ENCODE peak calls at places on chromosomes 3 and 15, in five cellular contexts. One of them, this sample, is unnamed. For H3K36me3, the result is how much of the 10 kb centered on the place peaks cover.

GRCh38 chr3:41328916-41329315 is 129.6 kb downstream of the CTNNB1 start:
- DNase-seq in colonic mucosa: no peak
- DNase-seq in mucosa of descending colon: no peak
- DNase-seq in ovary: no peak
- DNase-seq in GM23338: no peak
- DNase-seq in this sample: no peak

GRCh38 chr15:57551717-57552677 is 39.7 kb upstream of the MYZAP start:
- DNase-seq in colonic mucosa: no peak
- DNase-seq in mucosa of descending colon: no peak
- DNase-seq in ovary: no peak
- DNase-seq in GM23338: peak
- DNase-seq in this sample: no peak

GRCh38 chr3:138946554-138947302 is at the start of the genes FOXL2 and FOXL2NB:
- DNase-seq in colonic mucosa: no peak
- DNase-seq in mucosa of descending colon: no peak
- DNase-seq in ovary: peak
- DNase-seq in GM23338: peak
- DNase-seq in this sample: no peak

GRCh38 chr3:43309372-43310305 is 23.3 kb downstream of the SNRK start:
- DNase-seq in colonic mucosa: no peak
- DNase-seq in mucosa of descending colon: no peak
- DNase-seq in ovary: no peak
- DNase-seq in GM23338: no peak
- DNase-seq in this sample: no peak

GRCh38 chr3:102536479-102536878 is 101.7 kb downstream of the ZPLD1 start:
- DNase-seq in colonic mucosa: no peak
- DNase-seq in mucosa of descending colon: no peak
- DNase-seq in ovary: no peak
- DNase-seq in GM23338: peak
- DNase-seq in this sample: peak

GRCh38 chr15:37019479-37020433 is 80.6 kb downstream of the MEIS2 start:
- DNase-seq in colonic mucosa: no peak
- DNase-seq in mucosa of descending colon: no peak
- DNase-seq in ovary: peak
- DNase-seq in GM23338: no peak
- DNase-seq in this sample: no peak

GRCh38 chr3:8460815-8461482 is 40.7 kb upstream of the LMCD1 start:
- DNase-seq in colonic mucosa: no peak
- DNase-seq in mucosa of descending colon: no peak
- DNase-seq in ovary: no peak
- DNase-seq in GM23338: no peak
- DNase-seq in this sample: no peak

GRCh38 chr3:61938878-61939549 is 377.6 kb downstream of the PTPRG start:
- DNase-seq in colonic mucosa: no peak
- DNase-seq in mucosa of descending colon: no peak
- DNase-seq in ovary: no peak
- DNase-seq in GM23338: no peak
- DNase-seq in this sample: no peak

GRCh38 chr3:117171124-117171523 is 461.5 kb downstream of the TUSC7 start:
- DNase-seq in colonic mucosa: no peak
- DNase-seq in mucosa of descending colon: no peak
- DNase-seq in ovary: no peak
- DNase-seq in GM23338: no peak
- DNase-seq in this sample: no peak

GRCh38 chr15:57421110-57421509 is 44.8 kb downstream of the CGNL1 start:
- DNase-seq in colonic mucosa: no peak
- DNase-seq in mucosa of descending colon: no peak
- DNase-seq in ovary: no peak
- DNase-seq in GM23338: no peak
- DNase-seq in this sample: no peak

GRCh38 chr3:157059181-157059580 is 100.8 kb downstream of the CCNL1 start:
- DNase-seq in colonic mucosa: no peak
- DNase-seq in mucosa of descending colon: no peak
- DNase-seq in ovary: no peak
- DNase-seq in GM23338: no peak
- DNase-seq in this sample: no peak

GRCh38 chr15:90449206-90449735 is 61.2 kb downstream of the IQGAP1 start:
- DNase-seq in colonic mucosa: no peak
- DNase-seq in mucosa of descending colon: no peak
- DNase-seq in ovary: no peak
- DNase-seq in GM23338: no peak
- DNase-seq in this sample: no peak
- H3K36me3 ChIP-seq in colonic mucosa: under half
- H3K36me3 ChIP-seq in mucosa of descending colon: under half
- H3K36me3 ChIP-seq in ovary: under half
- H3K36me3 ChIP-seq in GM23338: under half
- H3K36me3 ChIP-seq in this sample: under half

DNA sequence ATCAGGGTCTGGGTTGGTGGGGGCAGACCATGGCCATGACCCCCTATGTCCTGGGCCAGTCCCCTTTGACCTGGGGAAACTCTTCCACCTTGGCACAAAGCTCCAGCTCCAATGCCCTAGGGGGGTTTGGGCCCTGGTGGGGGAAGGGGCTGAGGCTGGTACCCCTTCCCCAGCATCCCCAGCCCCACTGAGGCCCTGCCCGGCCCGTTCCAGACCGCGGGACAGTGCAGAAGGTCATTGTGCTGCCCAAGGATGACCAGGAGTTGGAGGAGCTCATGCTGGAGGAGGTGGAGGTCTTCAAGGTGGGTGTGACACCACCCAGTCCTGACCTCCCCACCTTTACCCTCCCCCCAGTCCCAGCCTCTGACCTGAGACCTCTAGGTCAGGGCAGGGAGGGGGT is 6.2 kb upstream of the GNAT1 start:
- DNase-seq in colonic mucosa: no peak
- DNase-seq in mucosa of descending colon: no peak
- DNase-seq in ovary: no peak
- DNase-seq in GM23338: no peak
- DNase-seq in this sample: no peak
- H3K36me3 ChIP-seq in colonic mucosa: under half
- H3K36me3 ChIP-seq in mucosa of descending colon: under half
- H3K36me3 ChIP-seq in ovary: under half
- H3K36me3 ChIP-seq in GM23338: under half
- H3K36me3 ChIP-seq in this sample: under half

GRCh38 chr3:10303105-10303504 is 10.4 kb upstream of the GHRL start:
- DNase-seq in colonic mucosa: no peak
- DNase-seq in mucosa of descending colon: no peak
- DNase-seq in ovary: no peak
- DNase-seq in GM23338: no peak
- DNase-seq in this sample: no peak
- H3K36me3 ChIP-seq in colonic mucosa: under half
- H3K36me3 ChIP-seq in mucosa of descending colon: under half
- H3K36me3 ChIP-seq in ovary: under half
- H3K36me3 ChIP-seq in GM23338: half or more
- H3K36me3 ChIP-seq in this sample: under half

GRCh38 chr3:63922800-63923199 is 10.6 kb upstream of the SCAANT1 start:
- DNase-seq in colonic mucosa: no peak
- DNase-seq in mucosa of descending colon: no peak
- DNase-seq in ovary: no peak
- DNase-seq in GM23338: no peak
- DNase-seq in this sample: no peak
- H3K36me3 ChIP-seq in colonic mucosa: under half
- H3K36me3 ChIP-seq in mucosa of descending colon: under half
- H3K36me3 ChIP-seq in ovary: under half
- H3K36me3 ChIP-seq in GM23338: under half
- H3K36me3 ChIP-seq in this sample: under half

DNA sequence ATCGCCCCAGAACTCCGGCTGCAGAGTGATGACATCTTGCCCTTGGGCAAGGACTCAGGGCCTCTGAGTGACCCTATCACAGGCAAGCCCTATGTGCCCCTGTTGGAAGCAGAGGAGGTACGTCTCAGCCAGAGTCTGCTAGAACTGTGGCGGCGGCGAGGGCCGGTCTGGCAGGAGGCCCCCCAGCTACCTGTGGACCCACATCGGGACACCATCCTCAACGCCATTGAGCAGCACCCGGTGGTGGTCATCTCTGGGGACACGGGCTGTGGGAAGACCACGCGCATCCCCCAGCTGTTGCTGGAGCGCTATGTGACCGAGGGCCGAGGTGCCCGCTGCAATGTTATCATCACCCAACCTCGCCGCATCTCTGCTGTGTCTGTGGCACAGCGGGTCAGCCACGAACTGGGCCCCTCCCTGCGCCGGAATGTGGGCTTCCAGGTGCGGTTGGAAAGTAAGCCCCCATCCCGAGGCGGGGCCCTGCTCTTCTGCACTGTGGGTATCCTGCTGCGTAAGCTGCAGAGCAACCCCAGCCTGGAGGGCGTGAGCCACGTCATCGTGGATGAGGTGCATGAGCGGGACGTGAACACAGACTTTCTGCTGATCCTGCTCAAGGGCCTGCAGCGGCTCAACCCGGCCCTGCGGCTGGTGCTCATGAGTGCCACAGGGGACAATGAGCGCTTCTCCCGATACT is 43.4 kb downstream of the DHX30 start:
- DNase-seq in colonic mucosa: no peak
- DNase-seq in mucosa of descending colon: no peak
- DNase-seq in ovary: no peak
- DNase-seq in GM23338: no peak
- DNase-seq in this sample: no peak
- H3K36me3 ChIP-seq in colonic mucosa: under half
- H3K36me3 ChIP-seq in mucosa of descending colon: under half
- H3K36me3 ChIP-seq in ovary: under half
- H3K36me3 ChIP-seq in GM23338: under half
- H3K36me3 ChIP-seq in this sample: half or more

DNA sequence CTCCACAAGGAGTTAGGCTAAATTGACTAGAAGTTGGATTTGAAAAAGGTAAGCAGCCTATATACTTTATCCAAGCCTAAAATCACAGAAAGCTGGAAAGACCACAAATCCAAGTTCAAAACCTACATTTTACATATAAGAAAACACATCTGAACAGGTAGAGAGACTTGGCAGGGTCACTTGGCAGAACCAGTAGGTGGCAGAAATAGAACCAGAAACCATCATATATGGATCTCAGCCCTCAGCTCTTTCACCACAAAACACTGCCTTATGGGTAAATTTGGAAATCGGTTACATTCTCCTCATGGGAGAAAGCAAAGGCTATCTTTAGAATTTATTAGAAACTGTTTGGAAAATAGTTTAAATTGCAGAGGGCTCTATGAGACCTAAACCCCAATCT is 44.2 kb downstream of the MKRN2 start:
- DNase-seq in colonic mucosa: no peak
- DNase-seq in mucosa of descending colon: no peak
- DNase-seq in ovary: no peak
- DNase-seq in GM23338: no peak
- DNase-seq in this sample: no peak
- H3K36me3 ChIP-seq in colonic mucosa: under half
- H3K36me3 ChIP-seq in mucosa of descending colon: under half
- H3K36me3 ChIP-seq in ovary: under half
- H3K36me3 ChIP-seq in GM23338: under half
- H3K36me3 ChIP-seq in this sample: under half

This sample was measured in prostate gland.